ENCODE peak calls at places on chromosomes 7 and 10, in six cellular contexts. T is skeletal muscle cell; Z is GM12865; X is astrocyte of the cerebellum; B is mammary epithelial cell; S is Jurkat, Clone E6-1. V is an unnamed sample.

GRCh38 chr10:8112942-8113442 is 58.5 kb downstream of the GATA3 start:
- DNase-seq in S (no peak), T (no peak), Z (no peak), X (no peak), B (no peak), V (no peak)

GRCh38 chr10:28294169-28294532 is 8.7 kb downstream of the MPP7 start:
- DNase-seq in X (no peak), Z (no peak), B (no peak), S (no peak), T (no peak), V (no peak)

GRCh38 chr7:88218836-88219605 is 817 bp downstream of the SRI start:
- DNase-seq in S (no peak), B (peak), T (peak), X (peak), Z (peak), V (no peak)

GRCh38 chr7:135420786-135421185 is 89.1 kb downstream of the CNOT4 start:
- DNase-seq in X (no peak), B (peak), Z (no peak), S (no peak), T (no peak), V (no peak)

GRCh38 chr10:102072867-102073527 is 7.8 kb downstream of the HPS6 start:
- DNase-seq in T (no peak), Z (peak), B (peak), S (peak), X (peak), V (no peak)

GRCh38 chr7:27179030-27179429 is 4.9 kb upstream of the HOXA10 start:
- DNase-seq in T (no peak), B (no peak), X (no peak), Z (no peak), S (no peak), V (no peak)

GRCh38 chr10:61779950-61780659 is 117.4 kb downstream of the CABCOCO1 start:
- DNase-seq in B (peak), T (no peak), X (peak), S (peak), Z (no peak), V (peak)

GRCh38 chr10:248307-248706 is 113.1 kb downstream of the ZMYND11 start:
- DNase-seq in S (no peak), X (no peak), T (no peak), B (no peak), Z (no peak), V (no peak)

GRCh38 chr7:155021699-155022145 is 18.8 kb upstream of the PAXIP1 start:
- DNase-seq in X (no peak), Z (no peak), B (no peak), T (no peak), S (no peak), V (no peak)

GRCh38 chr10:79195091-79195923 is 126.5 kb downstream of the ZMIZ1 start:
- DNase-seq in S (peak), T (no peak), X (peak), B (peak), Z (peak), V (no peak)

GRCh38 chr10:47055386-47056382 is 144.5 kb downstream of the PTPN20 start:
- DNase-seq in X (no peak), B (no peak), T (no peak), S (no peak), Z (no peak), V (no peak)

GRCh38 chr7:100630066-100630465 is 11.3 kb downstream of the TFR2 start:
- DNase-seq in Z (no peak), X (no peak), B (no peak), S (no peak), T (no peak), V (no peak)

GRCh38 chr10:104028146-104028545 is 57.5 kb downstream of the COL17A1 start:
- DNase-seq in X (no peak), S (no peak), T (no peak), Z (no peak), B (peak), V (no peak)

GRCh38 chr10:73039635-73040034 is 57.0 kb downstream of the P4HA1 start:
- DNase-seq in S (no peak), T (no peak), X (no peak), Z (no peak), B (no peak), V (no peak)

GRCh38 chr10:22992621-22993020 is 64.8 kb downstream of the ARMC3 start:
- DNase-seq in Z (no peak), S (no peak), B (no peak), T (no peak), X (no peak), V (no peak)

GRCh38 chr7:92527300-92528187 is 776 bp downstream of the PEX1 start:
- DNase-seq in T (no peak), B (peak), S (no peak), Z (peak), X (peak), V (no peak)

GRCh38 chr7:155450558-155450827 is 7.4 kb upstream of the EN2 start:
- DNase-seq in B (no peak), T (no peak), Z (no peak), S (no peak), X (no peak), V (no peak)

GRCh38 chr7:149404830-149405229 is 56.0 kb downstream of the ZNF777 start:
- DNase-seq in T (no peak), X (no peak), Z (no peak), B (no peak), S (no peak), V (no peak)

GRCh38 chr7:53350241-53350640 is 314.8 kb downstream of the POM121L12 start:
- DNase-seq in T (no peak), Z (no peak), B (no peak), X (no peak), S (peak), V (no peak)

GRCh38 chr7:113086431-113086888 is at the start of gene GPR85:
- DNase-seq in S (peak), T (no peak), B (peak), Z (peak), X (peak), V (no peak)

GRCh38 chr10:71795248-71795647 is 21.9 kb upstream of the VSIR start:
- DNase-seq in T (no peak), X (no peak), S (no peak), B (no peak), Z (no peak), V (no peak)

GRCh38 chr10:92876509-92877036 is 28.3 kb downstream of the EXOC6 start:
- DNase-seq in T (no peak), B (no peak), S (no peak), X (no peak), Z (no peak), V (no peak)

GRCh38 chr7:26723140-26723539 is 141.2 kb downstream of the SKAP2 start:
- DNase-seq in X (no peak), Z (peak), B (no peak), T (no peak), S (no peak), V (peak)

DNA sequence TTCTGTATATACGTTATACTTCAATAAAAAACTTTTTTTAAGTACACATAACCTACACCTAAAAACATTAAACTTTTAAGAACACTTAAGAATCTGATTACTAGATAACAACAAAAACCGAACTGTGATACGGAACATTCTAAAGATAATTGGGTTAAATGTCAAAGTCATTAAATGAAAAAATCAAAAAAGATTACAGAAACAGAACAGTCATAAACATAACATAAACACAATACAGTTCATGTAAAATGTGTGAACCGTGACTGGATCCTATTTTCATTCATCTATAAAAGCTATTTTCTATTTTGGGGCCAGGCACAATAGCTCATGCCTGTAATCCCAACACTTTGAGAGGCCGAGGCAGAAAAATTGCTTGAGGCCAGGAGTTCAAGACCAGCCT is 38.6 kb downstream of the ATE1 start:
- DNase-seq in S (no peak), X (no peak), T (no peak), B (no peak), Z (no peak), V (no peak)
- H3K4me3 ChIP-seq in S (no peak), X (no peak), T (no peak), B (no peak), Z (no peak), V (no peak)

GRCh38 chr7:106071999-106072714 is 40.0 kb downstream of the SYPL1 start:
- DNase-seq in S (peak), Z (no peak), B (no peak), T (no peak), X (no peak), V (no peak)
- H3K4me3 ChIP-seq in S (peak), Z (no peak), B (no peak), T (no peak), X (no peak), V (no peak)

DNA sequence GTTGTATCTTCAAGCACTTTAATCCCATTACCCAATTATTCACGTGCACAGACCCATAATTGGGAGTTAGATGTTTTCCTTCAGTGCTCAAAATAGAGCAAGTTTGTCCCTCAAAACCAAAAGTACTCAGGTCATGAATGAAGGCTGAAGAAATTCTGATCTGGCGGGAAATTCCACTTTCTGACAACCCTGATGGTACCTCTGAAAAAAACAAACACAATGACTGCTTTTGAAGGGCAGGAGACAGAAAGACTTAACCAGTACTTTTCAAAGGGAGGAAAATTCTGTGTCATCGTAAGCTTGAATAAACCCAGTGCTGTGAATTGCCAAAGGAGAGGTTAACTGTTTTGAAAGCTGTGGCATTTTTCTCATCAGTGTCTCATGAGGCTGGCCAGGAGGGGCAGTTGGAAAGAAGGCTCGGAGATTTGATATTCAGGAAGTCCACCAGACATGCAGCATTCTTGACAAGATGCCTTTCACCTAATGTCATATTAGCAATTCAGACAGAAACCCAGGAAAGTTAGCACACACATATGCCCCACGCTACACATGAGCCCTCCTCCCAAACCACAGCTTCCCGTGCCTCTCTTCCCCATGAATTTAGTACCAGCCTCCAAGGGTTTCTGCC is 347.0 kb downstream of the KCNMA1 start:
- DNase-seq in X (peak), B (peak), T (peak), Z (peak), S (no peak), V (peak)
- H3K4me3 ChIP-seq in X (no peak), B (no peak), T (no peak), Z (no peak), S (no peak), V (no peak)

GRCh38 chr10:114024876-114025609 is 18.6 kb upstream of the ADRB1 start:
- DNase-seq in Z (peak), B (no peak), X (no peak), T (peak), S (peak), V (no peak)
- H3K4me3 ChIP-seq in Z (peak), B (no peak), X (no peak), T (no peak), S (no peak), V (no peak)

DNA sequence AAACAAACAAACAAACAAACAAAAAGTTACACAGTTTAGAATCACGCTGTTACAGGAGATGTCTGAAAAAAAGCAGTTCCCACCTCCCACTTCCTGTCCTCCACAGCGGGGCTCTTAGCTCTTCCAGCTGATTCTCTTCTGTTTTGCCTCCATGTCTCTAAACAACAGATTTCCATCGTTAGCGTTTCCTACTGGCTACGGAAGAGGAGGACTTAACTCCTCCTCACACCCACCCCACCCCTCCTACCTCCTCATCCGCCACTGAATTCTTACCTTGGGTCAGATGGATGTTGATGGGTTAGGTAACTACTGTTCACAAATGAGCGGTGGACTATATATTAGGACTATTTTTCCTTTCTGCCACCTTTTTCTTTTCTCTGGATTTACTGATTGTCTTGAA is 36.8 kb upstream of the NUB1 start:
- DNase-seq in X (no peak), Z (no peak), B (no peak), T (no peak), S (no peak), V (no peak)
- H3K4me3 ChIP-seq in X (no peak), Z (no peak), B (no peak), T (peak), S (no peak), V (peak)

DNA sequence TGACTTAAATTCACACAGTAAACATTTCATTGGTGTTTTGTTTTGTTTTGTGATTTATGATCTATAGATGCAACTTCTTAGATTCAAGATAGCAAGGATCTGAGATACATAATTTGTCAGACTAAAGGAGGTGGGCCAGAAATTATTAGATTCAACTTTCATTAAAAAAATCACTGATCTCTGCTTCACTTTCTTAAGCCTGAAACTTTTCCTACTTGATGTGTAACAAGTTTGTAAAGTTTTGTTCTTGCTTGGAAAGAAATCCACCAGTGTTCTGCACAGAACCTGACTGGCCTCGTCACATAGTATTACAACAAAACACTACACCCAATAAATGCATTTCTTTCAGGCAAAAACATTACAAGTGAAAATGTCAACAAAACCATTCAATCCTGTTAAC is 12.4 kb downstream of the SKIDA1 start:
- DNase-seq in X (no peak), B (no peak), T (no peak), S (no peak), Z (no peak), V (no peak)
- H3K4me3 ChIP-seq in X (peak), B (no peak), T (no peak), S (no peak), Z (no peak), V (peak)

GRCh38 chr10:4316166-4316810 is 509.7 kb upstream of the AKR1E2 start:
- DNase-seq in S (no peak), X (peak), T (peak), Z (no peak), B (peak), V (no peak)

GRCh38 chr10:4312046-4312835 is 513.8 kb upstream of the AKR1E2 start:
- DNase-seq in Z (no peak), T (no peak), X (no peak), S (no peak), B (no peak), V (peak)

GRCh38 chr10:4319870-4320367 is 506.1 kb upstream of the AKR1E2 start:
- DNase-seq in T (no peak), B (no peak), S (no peak), Z (no peak), X (no peak), V (no peak)

GRCh38 chr10:4310153-4310552 is 515.9 kb upstream of the AKR1E2 start:
- DNase-seq in T (no peak), S (no peak), X (no peak), Z (no peak), B (no peak), V (no peak)

GRCh38 chr10:4315529-4315928 is 510.5 kb upstream of the AKR1E2 start:
- DNase-seq in B (no peak), T (peak), Z (no peak), X (peak), S (no peak), V (no peak)
- H3K4me3 ChIP-seq in B (no peak), T (no peak), Z (no peak), X (no peak), S (no peak), V (no peak)

GRCh38 chr7:2841907-2842306 is 2.2 kb downstream of the GNA12 start:
- DNase-seq in X (no peak), S (no peak), T (no peak), Z (no peak), B (no peak), V (no peak)
- H3K4me3 ChIP-seq in X (no peak), S (no peak), T (no peak), Z (no peak), B (no peak), V (no peak)

GRCh38 chr10:35643976-35644799 is 2.1 kb upstream of the FZD8 start:
- DNase-seq in S (no peak), B (no peak), Z (peak), X (no peak), T (no peak), V (no peak)
- H3K4me3 ChIP-seq in S (no peak), B (peak), Z (no peak), X (peak), T (peak), V (peak)

DNA sequence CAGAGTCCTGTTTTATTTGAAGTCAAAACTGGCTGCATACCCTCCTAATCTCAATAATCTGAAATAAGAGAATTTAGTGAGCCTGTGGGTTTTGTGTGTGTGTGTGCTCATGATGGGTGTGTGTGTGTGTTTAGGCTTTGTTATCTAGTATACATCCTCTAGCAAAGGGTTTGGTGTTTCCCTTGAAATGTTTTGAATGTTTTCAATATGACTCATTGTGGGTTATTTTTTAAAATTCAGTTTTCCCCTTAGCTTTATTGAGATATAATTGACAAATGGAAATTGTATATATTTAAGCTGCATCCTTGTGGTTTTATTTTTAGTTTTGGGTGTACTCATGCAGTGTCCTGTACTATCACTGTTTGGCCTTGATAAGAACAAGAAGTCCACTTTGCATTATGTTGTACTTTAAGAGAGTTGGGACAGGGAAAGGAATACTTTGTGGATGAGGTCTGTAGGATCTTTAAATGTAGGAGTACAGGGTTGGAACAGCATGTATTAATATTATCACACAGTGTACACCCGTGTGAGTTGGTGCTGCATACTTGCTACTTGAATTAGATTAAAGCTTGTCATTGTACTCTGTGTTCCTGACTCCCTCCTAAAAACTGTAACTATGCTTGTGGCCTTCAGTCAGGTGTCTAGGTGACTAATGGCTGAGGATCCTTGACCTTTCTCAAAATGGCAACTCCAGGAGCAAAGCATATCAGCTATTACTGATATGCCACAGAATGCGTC is 58.3 kb downstream of the VCL start:
- DNase-seq in T (no peak), B (peak), Z (peak), X (no peak), S (no peak), V (no peak)
- H3K4me3 ChIP-seq in T (no peak), B (peak), Z (no peak), X (no peak), S (no peak), V (no peak)